ENCODE peak calls at places on chromosomes 16 and 17, in five cellular contexts. R is psoas muscle, N is cardiac muscle cell, O is left ventricle myocardium inferior, H is OCI-LY7. T is an unnamed sample.

GRCh38 chr17:71764507-71764906 is 356.3 kb upstream of the SOX9 start:
- DNase-seq in R (peak; percentile 48), N (peak; percentile 63), O (no peak), H (peak; percentile 37), T (no peak)

GRCh38 chr17:47188266-47188665 is 829 bp downstream of the CDC27 start:
- DNase-seq in R (no peak), N (no peak), O (no peak), H (peak; percentile 51), T (no peak)

GRCh38 chr17:31401456-31402254 is 10.2 kb downstream of the RAB11FIP4 start:
- DNase-seq in R (no peak), N (no peak), O (no peak), H (no peak), T (no peak)

GRCh38 chr17:57528084-57528451 is 217.0 kb downstream of the CCDC182 start:
- DNase-seq in R (no peak), N (no peak), O (no peak), H (no peak), T (no peak)

GRCh38 chr17:49985310-49985990 is 9.6 kb downstream of the DLX3 start:
- DNase-seq in R (no peak), N (no peak), O (no peak), H (no peak), T (no peak)

GRCh38 chr16:49378816-49379215 is 5.2 kb downstream of the C16orf78 start:
- DNase-seq in R (no peak), N (no peak), O (no peak), H (no peak), T (no peak)

GRCh38 chr16:64745275-64745674 is 376.6 kb downstream of the CDH11 start:
- DNase-seq in R (no peak), N (no peak), O (no peak), H (no peak), T (no peak)

GRCh38 chr17:80498242-80498919 is 22.0 kb upstream of the NPTX1 start:
- DNase-seq in R (peak; percentile 75), N (no peak), O (no peak), H (peak; percentile 97), T (no peak)

GRCh38 chr17:64373722-64374121 is 16.9 kb downstream of the PECAM1 start:
- DNase-seq in R (no peak), N (no peak), O (no peak), H (no peak), T (no peak)

GRCh38 chr16:17529982-17530760 is 59.4 kb upstream of the XYLT1 start:
- DNase-seq in R (no peak), N (no peak), O (no peak), H (no peak), T (no peak)

GRCh38 chr16:9212621-9213020 is 121.2 kb downstream of the HAPSTR1 start:
- DNase-seq in R (no peak), N (no peak), O (no peak), H (no peak), T (no peak)

GRCh38 chr17:31472137-31472536 is 80.7 kb downstream of the RAB11FIP4 start:
- DNase-seq in R (no peak), N (no peak), O (no peak), H (no peak), T (no peak)

GRCh38 chr17:83153681-83154310 is 74.4 kb downstream of the METRNL start:
- DNase-seq in R (no peak), N (no peak), O (no peak), H (no peak), T (no peak)
- H3K9me3 ChIP-seq in R (no peaks in the 10 kb centered on the region), N (no peaks in the 10 kb centered on the region), O (no peaks in the 10 kb centered on the region), H (no peaks in the 10 kb centered on the region), T (peaks cover 13% of the 10 kb centered on the region)

GRCh38 chr17:8064590-8065019 is 22.9 kb downstream of the ALOX12B start:
- DNase-seq in R (no peak), N (no peak), O (no peak), H (no peak), T (no peak)

GRCh38 chr17:8062435-8062806 is 23.6 kb downstream of the ALOX15B start:
- DNase-seq in R (no peak), N (no peak), O (no peak), H (no peak), T (no peak)

GRCh38 chr17:8060274-8060673 is 21.4 kb downstream of the ALOX15B start:
- DNase-seq in R (no peak), N (peak; percentile 84), O (no peak), H (peak; percentile 80), T (peak; percentile 30)

GRCh38 chr17:8063761-8064589 is 23.5 kb downstream of the ALOX12B start:
- DNase-seq in R (no peak), N (no peak), O (no peak), H (no peak), T (no peak)

DNA sequence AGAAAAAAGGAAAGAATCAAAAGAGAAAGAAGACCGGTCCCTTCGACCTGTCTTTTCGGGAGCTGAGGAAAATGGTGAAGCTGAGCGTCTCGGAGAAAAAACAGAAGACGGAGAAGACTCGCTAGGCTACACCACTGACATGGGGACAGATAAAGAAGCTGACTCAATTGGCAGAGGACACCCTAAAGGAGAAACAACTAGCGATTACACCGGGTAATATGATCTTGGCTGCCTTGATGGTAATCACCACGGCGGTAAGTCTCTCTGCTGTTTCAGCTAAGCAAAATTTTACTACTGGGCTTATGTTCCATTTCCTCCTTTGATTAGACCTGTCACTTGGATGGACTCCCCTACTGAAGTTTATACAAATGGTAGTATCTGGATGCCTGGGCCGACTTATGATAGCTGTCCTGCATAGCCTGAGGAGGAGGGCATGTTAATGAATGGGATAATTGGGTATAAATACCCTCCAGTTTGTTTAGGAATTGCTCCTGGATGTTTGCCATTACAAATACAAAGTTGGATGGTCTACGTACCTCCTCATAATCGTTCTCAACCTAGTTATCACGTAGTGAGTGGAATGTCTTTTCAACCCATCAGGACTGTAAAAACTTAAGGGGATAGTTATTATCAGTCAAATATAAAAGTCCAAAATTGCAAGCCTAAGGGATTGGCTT is 24.1 kb downstream of the ALOX15B start:
- DNase-seq in R (no peak), N (no peak), O (no peak), H (no peak), T (no peak)
- H3K4me3 ChIP-seq in R (no peak overlapping the region), N (no peak overlapping the region), O (no peak overlapping the region), H (no peak overlapping the region), T (no peak overlapping the region)

GRCh38 chr17:7439462-7440112 is at the start of gene FGF11:
- DNase-seq in R (no peak), N (peak; percentile 47), O (no peak), H (no peak), T (no peak)

GRCh38 chr17:7440113-7440822 is 956 bp downstream of the FGF11 start:
- DNase-seq in R (peak; percentile 86), N (peak; percentile 76), O (peak; percentile 71), H (peak; percentile 58), T (no peak)

GRCh38 chr17:7441202-7441705 is 1.9 kb downstream of the FGF11 start:
- DNase-seq in R (no peak), N (no peak), O (no peak), H (no peak), T (no peak)

GRCh38 chr17:7442142-7442541 is 2.7 kb upstream of the CHRNB1 start:
- DNase-seq in R (no peak), N (no peak), O (no peak), H (no peak), T (no peak)

DNA sequence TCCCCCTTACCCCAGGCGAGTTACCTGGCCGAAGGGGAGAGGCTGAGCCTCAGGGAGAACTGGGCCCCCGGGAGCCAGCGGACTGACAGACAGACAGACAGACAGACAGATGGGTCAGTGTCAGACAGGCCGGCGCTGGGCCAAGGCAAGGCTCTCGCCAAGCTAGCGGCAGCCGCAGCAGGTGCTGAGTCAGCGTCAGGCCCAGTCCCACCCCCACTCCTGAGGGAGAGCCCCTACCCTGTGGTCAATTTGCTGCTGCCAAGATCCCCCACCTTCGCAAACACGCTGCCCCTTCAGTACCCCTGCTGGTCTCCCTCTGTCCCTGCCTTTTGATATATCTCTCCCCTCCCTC is 1.5 kb downstream of the FGF11 start:
- DNase-seq in R (peak; percentile 88), N (no peak), O (peak; percentile 60), H (no peak), T (no peak)
- TF ChIP-seq CTCF in R (no peak), N (peak; percentile 3), O (no peak), H (no peak), T (no peak)

GRCh38 chr16:88514526-88514925 is 55.7 kb upstream of the ZC3H18 start:
- DNase-seq in R (no peak), N (no peak), O (no peak), H (no peak), T (no peak)

GRCh38 chr16:88515405-88515804 is 54.8 kb upstream of the ZC3H18 start:
- DNase-seq in R (no peak), N (no peak), O (no peak), H (no peak), T (no peak)

GRCh38 chr16:88515925-88516324 is 54.3 kb upstream of the ZC3H18 start:
- DNase-seq in R (no peak), N (no peak), O (no peak), H (no peak), T (no peak)

GRCh38 chr16:88512728-88513674 is 57.2 kb upstream of the ZC3H18 start:
- DNase-seq in R (no peak), N (no peak), O (no peak), H (no peak), T (no peak)

DNA sequence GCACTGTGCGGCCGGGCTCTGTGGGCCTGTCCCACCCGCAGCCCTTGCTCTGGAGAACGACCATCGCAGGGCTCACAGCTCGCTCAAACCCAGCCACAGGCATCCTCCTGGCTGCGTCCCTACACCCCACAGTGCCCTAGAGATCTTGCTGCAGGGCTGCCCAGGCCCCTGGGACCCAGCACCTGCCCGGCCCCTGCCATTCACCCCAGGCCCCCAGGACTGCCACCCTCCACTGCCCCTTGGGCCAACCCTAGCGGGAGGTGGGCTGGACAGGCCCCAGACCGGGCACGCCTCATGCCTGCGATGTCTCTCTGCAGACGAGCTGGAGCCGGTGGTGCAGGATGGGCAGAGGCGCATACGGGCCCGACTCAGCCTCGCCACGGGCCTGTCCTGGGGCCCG is 56.1 kb upstream of the ZC3H18 start:
- DNase-seq in R (no peak), N (no peak), O (no peak), H (no peak), T (no peak)
- H3K9me3 ChIP-seq in R (no peaks in the 10 kb centered on the region), N (no peaks in the 10 kb centered on the region), O (no peaks in the 10 kb centered on the region), H (no peaks in the 10 kb centered on the region), T (no peaks in the 10 kb centered on the region)

GRCh38 chr16:56356276-56357241 is 68.8 kb downstream of the AMFR start:
- DNase-seq in R (peak; percentile 87), N (peak; percentile 90), O (peak; percentile 80), H (peak; percentile 81), T (peak; percentile 70)

GRCh38 chr16:56357291-56357764 is 68.0 kb downstream of the AMFR start:
- DNase-seq in R (peak; percentile 59), N (no peak), O (peak; percentile 7), H (no peak), T (no peak)

GRCh38 chr16:56354746-56355145 is 70.6 kb downstream of the AMFR start:
- DNase-seq in R (peak; percentile 39), N (no peak), O (no peak), H (no peak), T (no peak)

GRCh38 chr16:56355221-56355620 is 70.1 kb downstream of the AMFR start:
- DNase-seq in R (peak; percentile 45), N (no peak), O (no peak), H (no peak), T (no peak)

DNA sequence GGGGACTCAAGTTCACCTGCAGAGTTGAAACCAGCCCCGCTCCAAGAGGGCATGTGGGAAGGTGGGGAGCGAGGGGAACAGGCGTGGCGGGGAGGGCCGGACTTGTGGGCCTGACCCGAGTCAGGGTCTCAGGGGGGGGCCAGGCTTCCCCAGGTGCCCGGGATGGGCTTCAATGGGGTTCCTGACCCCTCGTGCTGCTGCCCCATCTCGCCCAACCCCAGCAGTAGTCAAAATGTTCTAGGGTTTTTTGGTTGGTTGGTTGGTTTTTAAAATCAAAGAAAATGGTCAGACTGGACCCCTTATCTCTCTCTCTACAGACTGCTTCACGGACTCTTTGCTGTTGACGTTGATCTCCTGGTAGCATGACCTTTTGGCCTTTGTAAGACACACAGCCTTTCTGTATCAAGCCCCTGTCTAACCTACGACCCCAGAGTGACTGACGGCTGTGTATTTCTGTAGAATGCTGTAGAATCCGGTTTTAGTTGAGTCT is 69.5 kb downstream of the AMFR start:
- DNase-seq in R (peak; percentile 35), N (no peak), O (peak; percentile 14), H (no peak), T (no peak)
- H3K4me3 ChIP-seq in R (peak overlapping the region; percentile 62), N (no peak overlapping the region), O (peak overlapping the region; percentile 63), H (no peak overlapping the region), T (peak overlapping the region; percentile 41)